ENCODE peak calls at places on chromosomes 13 and 19, in ten cellular contexts. X is HFF-Myc; L is body of pancreas; W is GM12878; C is CD8-positive, alpha-beta T cell; U is HFFc6; G is fibroblast of the aortic adventitia; A is tibial artery; E is lower lobe of right lung; F is fibroblast of pulmonary artery. V is an unnamed sample.

GRCh38 chr13:34070006-34070405 is 252.1 kb downstream of the RFC3 start:
- DNase-seq in X (no peak), L (no peak), W (no peak), C (no peak), U (no peak), G (peak; percentile 29), A (no peak), E (no peak), F (peak; percentile 15), V (no peak)

GRCh38 chr13:31742102-31742695 is 2.9 kb downstream of the RXFP2 start:
- DNase-seq in X (peak; percentile 40), L (peak; percentile 69), W (peak; percentile 8), C (peak; percentile 62), U (peak; percentile 50), G (peak; percentile 88), A (peak; percentile 75), E (peak; percentile 56), F (peak; percentile 82), V (peak; percentile 55)

GRCh38 chr19:6761053-6761676 is 6.1 kb downstream of the SH2D3A start:
- DNase-seq in X (no peak), L (no peak), W (no peak), C (no peak), U (no peak), G (no peak), A (no peak), E (no peak), F (no peak), V (peak; percentile 55)

GRCh38 chr13:112744306-112745021 is 54.6 kb downstream of the ATP11A start:
- DNase-seq in X (no peak), L (no peak), W (no peak), C (no peak), U (peak; percentile 49), G (peak; percentile 52), A (no peak), E (no peak), F (peak; percentile 46), V (no peak)

GRCh38 chr13:113907637-113908617 is 44.1 kb upstream of the GAS6 start:
- DNase-seq in X (peak; percentile 35), L (peak; percentile 55), W (no peak), C (no peak), U (peak; percentile 78), G (peak; percentile 82), A (peak; percentile 70), E (no peak), F (peak; percentile 44), V (no peak)

GRCh38 chr13:39847336-39847735 is 191.9 kb downstream of the COG6 start:
- DNase-seq in X (no peak), L (no peak), W (no peak), C (no peak), U (no peak), G (no peak), A (no peak), E (no peak), F (no peak), V (no peak)

GRCh38 chr19:1399745-1400144 is 1.6 kb downstream of the GAMT start:
- DNase-seq in X (no peak), L (no peak), W (no peak), C (no peak), U (no peak), G (no peak), A (no peak), E (no peak), F (no peak), V (no peak)

GRCh38 chr13:28545583-28546333 is 50.8 kb upstream of the FLT1 start:
- DNase-seq in X (no peak), L (no peak), W (no peak), C (no peak), U (no peak), G (no peak), A (no peak), E (no peak), F (no peak), V (no peak)

GRCh38 chr13:109372666-109373065 is 413.7 kb downstream of the IRS2 start:
- DNase-seq in X (no peak), L (no peak), W (no peak), C (no peak), U (no peak), G (no peak), A (no peak), E (no peak), F (no peak), V (no peak)

DNA sequence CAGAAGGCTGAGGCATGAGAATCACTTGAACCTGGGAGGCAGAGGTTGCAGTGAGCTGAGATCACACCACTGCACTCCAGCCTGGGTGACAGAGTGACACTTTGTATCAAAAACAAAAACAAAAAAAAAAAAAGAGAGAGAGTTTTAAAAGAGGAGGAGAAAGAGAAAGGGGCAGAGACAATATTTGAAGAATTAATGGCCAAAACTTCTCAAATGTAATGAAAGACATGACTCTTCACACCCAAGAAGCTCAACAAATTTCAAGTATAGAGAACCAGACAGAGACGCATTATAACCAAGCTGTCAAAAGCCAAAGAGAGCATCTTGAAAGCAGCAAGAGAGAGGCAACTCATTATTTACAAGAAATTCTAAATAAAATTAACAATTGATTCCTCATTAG is 36.9 kb upstream of the USP12 start:
- DNase-seq in X (no peak), L (no peak), W (no peak), C (no peak), U (no peak), G (no peak), A (no peak), E (no peak), F (no peak), V (no peak)
- TF ChIP-seq CTCF in X (no peak), L (no peak), W (no peak), C (no peak), U (no peak), G (no peak), A (no peak), E (no peak), F (no peak), V (no peak)

GRCh38 chr13:23866420-23867026 is 22.7 kb downstream of the MIPEP start:
- DNase-seq in X (no peak), L (no peak), W (no peak), C (no peak), U (no peak), G (peak; percentile 31), A (no peak), E (no peak), F (no peak), V (no peak)

GRCh38 chr13:23865898-23866297 is 23.3 kb downstream of the MIPEP start:
- DNase-seq in X (no peak), L (no peak), W (no peak), C (no peak), U (no peak), G (no peak), A (no peak), E (no peak), F (no peak), V (no peak)

GRCh38 chr13:23868521-23868920 is 20.7 kb downstream of the MIPEP start:
- DNase-seq in X (no peak), L (no peak), W (no peak), C (no peak), U (peak; percentile 64), G (peak; percentile 54), A (no peak), E (no peak), F (peak; percentile 57), V (no peak)

GRCh38 chr13:23867027-23867491 is 22.1 kb downstream of the MIPEP start:
- DNase-seq in X (no peak), L (no peak), W (no peak), C (no peak), U (peak; percentile 45), G (peak; percentile 22), A (no peak), E (no peak), F (peak; percentile 41), V (no peak)

DNA sequence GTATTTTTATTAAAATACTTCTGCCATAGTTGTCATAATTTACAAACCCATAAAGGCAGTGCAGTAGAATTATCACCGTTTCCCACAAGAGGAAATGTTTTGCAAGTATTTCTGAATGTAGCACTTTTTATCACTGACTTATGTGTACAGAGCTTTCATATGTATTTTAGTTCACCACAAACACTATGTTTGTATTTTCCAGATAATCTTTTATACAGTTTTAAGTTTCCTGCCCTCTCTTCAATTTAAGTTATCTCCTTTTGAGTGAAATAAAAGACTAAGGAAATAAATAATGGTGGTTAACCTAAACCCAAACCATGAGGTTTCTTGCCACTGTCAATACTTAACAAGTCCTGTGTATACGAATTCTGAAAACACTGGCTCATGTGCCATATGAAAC is 24.1 kb downstream of the MIPEP start:
- DNase-seq in X (no peak), L (no peak), W (no peak), C (no peak), U (no peak), G (no peak), A (no peak), E (no peak), F (no peak), V (no peak)
- TF ChIP-seq CTCF in X (no peak), L (no peak), W (no peak), C (no peak), U (no peak), G (no peak), A (no peak), E (no peak), F (no peak), V (no peak)

DNA sequence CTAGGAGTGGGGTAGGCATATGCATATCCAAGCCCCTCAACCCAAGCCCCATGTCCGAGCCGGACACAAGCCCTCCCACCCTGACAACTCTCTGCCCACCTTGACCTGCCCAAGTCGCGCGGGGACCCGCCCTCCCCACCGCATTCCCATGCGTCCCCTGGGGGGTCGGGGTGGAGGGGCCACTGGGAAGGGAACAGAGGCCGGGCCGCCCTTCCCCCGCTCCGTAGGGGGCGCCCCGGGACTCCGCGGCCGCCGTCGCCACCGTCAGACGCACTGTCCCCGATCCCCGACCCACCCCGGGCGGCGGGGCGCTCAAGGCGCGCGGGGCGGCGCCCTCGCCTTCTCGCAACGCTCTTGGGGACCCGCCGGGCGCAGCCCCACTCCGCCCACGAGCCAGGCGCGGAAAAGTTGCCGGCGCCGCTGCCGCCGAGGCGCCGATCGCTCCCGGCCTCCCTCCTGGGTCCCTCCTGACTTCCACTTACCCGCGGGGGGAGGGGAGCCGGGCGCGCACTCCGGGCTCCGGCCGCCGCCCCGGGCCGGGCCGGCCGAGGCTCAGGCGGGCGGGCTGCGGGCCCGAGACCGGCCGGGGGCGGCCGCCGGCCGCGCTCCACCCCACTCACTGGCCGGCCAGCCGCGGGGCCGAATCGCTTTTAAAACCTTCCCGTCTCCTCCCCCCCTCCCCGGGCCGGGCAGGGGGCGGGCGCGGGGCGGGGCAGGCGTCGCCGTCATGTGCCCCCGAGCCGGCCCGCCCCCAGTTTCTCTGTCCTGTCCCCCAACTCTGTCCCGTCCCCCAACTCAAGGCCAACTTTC is 34.4 kb upstream of the NANOS3 start:
- DNase-seq in X (no peak), L (peak; percentile 88), W (no peak), C (peak; percentile 85), U (peak; percentile 75), G (peak; percentile 67), A (peak; percentile 94), E (peak; percentile 91), F (peak; percentile 77), V (peak; percentile 88)
- TF ChIP-seq CTCF in X (no peak), L (no peak), W (peak; percentile 21), C (no peak), U (peak; percentile 39), G (no peak), A (peak; percentile 12), E (peak; percentile 17), F (no peak), V (peak; percentile 19)

GRCh38 chr13:91031508-91031907 is 316.0 kb upstream of the MIR17HG start:
- DNase-seq in X (no peak), L (no peak), W (no peak), C (no peak), U (no peak), G (no peak), A (no peak), E (no peak), F (no peak), V (no peak)

GRCh38 chr13:91036886-91037285 is 310.6 kb upstream of the MIR17HG start:
- DNase-seq in X (no peak), L (no peak), W (no peak), C (no peak), U (no peak), G (no peak), A (no peak), E (no peak), F (no peak), V (no peak)

GRCh38 chr13:91032104-91032503 is 315.4 kb upstream of the MIR17HG start:
- DNase-seq in X (no peak), L (no peak), W (no peak), C (no peak), U (no peak), G (no peak), A (no peak), E (no peak), F (no peak), V (no peak)
- TF ChIP-seq CTCF in X (no peak), L (no peak), W (no peak), C (no peak), U (no peak), G (no peak), A (no peak), E (no peak), F (no peak), V (no peak)

V was measured in GM13976.